ENCODE peak calls at places on chromosome 13, in four cellular contexts. I is foreskin fibroblast, E is IMR-90, A is testis. H is an unnamed sample.

GRCh38 chr13:109144693-109145437 is 515.5 kb downstream of the MYO16 start:
- DNase-seq in E (no peak), I (peak; percentile 47), A (no peak), H (no peak)

GRCh38 chr13:37417042-37417441 is 181.5 kb downstream of the POSTN start:
- DNase-seq in E (peak; percentile 53), A (no peak), I (no peak), H (no peak)

GRCh38 chr13:113147206-113147605 is 11.2 kb upstream of the PROZ start:
- DNase-seq in E (no peak), I (no peak), A (no peak), H (no peak)

GRCh38 chr13:43136940-43137574 is 113.7 kb downstream of the DNAJC15 start:
- DNase-seq in I (peak; percentile 31), E (no peak), A (no peak), H (no peak)

GRCh38 chr13:83449666-83450395 is 432.4 kb downstream of the SLITRK1 start:
- DNase-seq in E (peak; percentile 62), A (no peak), I (peak; percentile 77), H (no peak)

GRCh38 chr13:29484236-29484635 is 111.3 kb downstream of the SLC7A1 start:
- DNase-seq in I (no peak), E (no peak), A (no peak), H (no peak)

GRCh38 chr13:108895220-108895704 is 265.9 kb downstream of the MYO16 start:
- DNase-seq in I (peak; percentile 69), E (peak; percentile 69), A (no peak), H (no peak)

GRCh38 chr13:84563611-84564010 is 681.3 kb upstream of the SLITRK1 start:
- DNase-seq in E (no peak), I (no peak), A (no peak), H (no peak)

GRCh38 chr13:112984954-112985802 is 16.2 kb downstream of the MCF2L start:
- DNase-seq in I (no peak), E (no peak), A (no peak), H (no peak)

GRCh38 chr13:95153647-95154405 is 147.4 kb downstream of the ABCC4 start:
- DNase-seq in E (peak; percentile 21), I (peak; percentile 42), A (no peak), H (no peak)

GRCh38 chr13:79228972-79229371 is 177.1 kb downstream of the RBM26 start:
- DNase-seq in A (no peak), I (no peak), E (no peak), H (no peak)

GRCh38 chr13:28820099-28821051 is at the start of gene MTUS2:
- DNase-seq in A (peak; percentile 36), I (peak; percentile 27), E (no peak), H (peak; percentile 57)

GRCh38 chr13:72186730-72187422 is 319.9 kb upstream of the DACH1 start:
- DNase-seq in A (no peak), I (no peak), E (no peak), H (no peak)

GRCh38 chr13:51284339-51284738 is 55.2 kb upstream of the SERPINE3 start:
- DNase-seq in E (no peak), I (no peak), A (no peak), H (no peak)
- TF ChIP-seq CTCF in E (no peak), I (no peak), A (no peak), H (no peak)

GRCh38 chr13:22047082-22047784 is 376.4 kb downstream of the FGF9 start:
- DNase-seq in A (no peak), I (no peak), E (peak; percentile 64), H (no peak)
- TF ChIP-seq CTCF in A (no peak), I (no peak), E (no peak), H (no peak)

GRCh38 chr13:110731072-110731471 is 17.6 kb downstream of the ING1 start:
- DNase-seq in E (no peak), A (no peak), I (no peak), H (no peak)

GRCh38 chr13:110722971-110723370 is 9.5 kb downstream of the ING1 start:
- DNase-seq in A (no peak), I (no peak), E (no peak), H (no peak)

GRCh38 chr13:110723598-110723997 is 10.1 kb downstream of the ING1 start:
- DNase-seq in E (no peak), I (no peak), A (no peak), H (no peak)

GRCh38 chr13:110726726-110727125 is 13.2 kb downstream of the ING1 start:
- DNase-seq in I (no peak), E (no peak), A (no peak), H (peak; percentile 47)
- TF ChIP-seq CTCF in I (no peak), E (no peak), A (no peak), H (no peak)

GRCh38 chr13:44240611-44241010 is 133.0 kb upstream of the SERP2 start:
- DNase-seq in I (no peak), A (no peak), E (no peak), H (no peak)
- TF ChIP-seq CTCF in I (no peak), A (no peak), E (no peak), H (no peak)

GRCh38 chr13:50910483-50910805 is 853 bp downstream of the RNASEH2B start:
- DNase-seq in E (peak; percentile 42), I (peak; percentile 68), A (no peak), H (no peak)
- TF ChIP-seq CTCF in E (no peak), I (no peak), A (no peak), H (no peak)

GRCh38 chr13:66689037-66689619 is 541.0 kb downstream of the PCDH9 start:
- DNase-seq in A (no peak), I (no peak), E (no peak), H (no peak)
- TF ChIP-seq CTCF in A (no peak), I (peak; percentile 34), E (peak; percentile 29), H (no peak)

GRCh38 chr13:75533866-75534265 is 3.8 kb downstream of the COMMD6 start:
- DNase-seq in I (no peak), A (no peak), E (no peak), H (no peak)

GRCh38 chr13:75541961-75542360 is 4.3 kb upstream of the COMMD6 start:
- DNase-seq in E (no peak), I (no peak), A (no peak), H (no peak)

GRCh38 chr13:75541287-75541686 is 3.6 kb upstream of the COMMD6 start:
- DNase-seq in I (peak; percentile 16), A (no peak), E (peak; percentile 39), H (no peak)

GRCh38 chr13:75537401-75538365 is at the start of gene COMMD6:
- DNase-seq in I (peak; percentile 95), A (peak; percentile 85), E (peak; percentile 87), H (peak; percentile 90)
- TF ChIP-seq CTCF in I (no peak), A (peak; percentile 52), E (no peak), H (no peak)

GRCh38 chr13:97749174-97749573 is 204.3 kb upstream of the IPO5 start:
- DNase-seq in I (no peak), A (peak; percentile 25), E (peak; percentile 1), H (no peak)
- TF ChIP-seq CTCF in I (peak; percentile 3), A (no peak), E (no peak), H (no peak)

H was measured in GM13976.